ENCODE peak calls at places on chromosome X, in nine cellular contexts. P is uterus; A is myocyte; S is SJSA1; R is NCI-H1105; J is CD8-positive, alpha-beta memory T cell; H is naive B cell; V is stimulated activated CD8-positive, alpha-beta memory T cell treated with anti-CD3 and anti-CD28 coated beads, Interleukin-7, amount 100 ng/mL, for 1 hour; C is NCI-H1417 treated with DMSO at 0.1 percent for 48 hours. Q is an unnamed sample.
A peak's percentile ranks its signal among the peaks of the same experiment; 100 is the strongest.

GRCh38 chrX:50691820-50692219 is 122.2 kb downstream of the SHROOM4 start:
- DNase-seq in R (peak; percentile 4), A (peak; percentile 15), J (no peak), V (no peak), H (peak; percentile 20), C (no peak), S (no peak), P (no peak), Q (peak; percentile 4)

GRCh38 chrX:28158019-28158777 is 176.9 kb upstream of the DCAF8L1 start:
- DNase-seq in A (no peak), J (no peak), V (no peak), R (no peak), S (no peak), C (no peak), P (no peak), H (no peak), Q (no peak)

GRCh38 chrX:3717742-3718420 is 4.4 kb upstream of the PRKX start:
- DNase-seq in A (no peak), S (no peak), C (no peak), V (no peak), R (no peak), P (no peak), H (no peak), J (no peak), Q (no peak)

GRCh38 chrX:42519666-42520231 is 258.2 kb downstream of the PPP1R2C start:
- DNase-seq in A (peak; percentile 9), V (no peak), P (no peak), J (no peak), C (no peak), H (no peak), S (no peak), R (no peak), Q (peak; percentile 3)

GRCh38 chrX:122934131-122934530 is 249.9 kb upstream of the GRIA3 start:
- DNase-seq in V (no peak), H (no peak), P (no peak), J (no peak), A (no peak), C (no peak), S (no peak), R (no peak), Q (no peak)

GRCh38 chrX:139560221-139560620 is 29.7 kb downstream of the F9 start:
- DNase-seq in A (peak; percentile 9), V (no peak), C (no peak), J (no peak), H (no peak), P (no peak), R (no peak), S (no peak), Q (peak; percentile 37)

GRCh38 chrX:133676344-133677122 is 261.2 kb upstream of the GPC4 start:
- DNase-seq in J (no peak), A (no peak), R (peak; percentile 86), V (no peak), C (peak; percentile 37), S (no peak), P (no peak), H (no peak), Q (no peak)

GRCh38 chrX:136273986-136274385 is 22.8 kb upstream of the MAP7D3 start:
- DNase-seq in C (peak; percentile 10), S (no peak), P (no peak), H (no peak), J (no peak), V (no peak), A (no peak), R (peak; percentile 73), Q (no peak)

GRCh38 chrX:3939967-3940610 is 226.6 kb upstream of the PRKX start:
- DNase-seq in V (no peak), A (peak; percentile 10), H (peak; percentile 3), R (no peak), C (no peak), S (no peak), J (no peak), P (no peak), Q (peak; percentile 8)

GRCh38 chrX:9465380-9466114 is 689 bp downstream of the TBL1X start:
- DNase-seq in V (no peak), H (peak; percentile 36), P (peak; percentile 17), C (no peak), R (no peak), A (peak; percentile 13), J (no peak), S (no peak), Q (peak; percentile 2)

GRCh38 chrX:285076-285677 is 4.0 kb downstream of the PLCXD1 start:
- DNase-seq in H (no peak), R (no peak), J (no peak), C (no peak), S (no peak), V (no peak), P (no peak), A (no peak), Q (no peak)

GRCh38 chrX:108664701-108665100 is 71.7 kb downstream of the IRS4 start:
- DNase-seq in V (no peak), P (no peak), R (no peak), S (no peak), J (no peak), H (no peak), A (no peak), C (no peak), Q (no peak)

GRCh38 chrX:31126205-31126604 is 54.4 kb upstream of the FTHL17 start:
- DNase-seq in S (peak; percentile 43), P (no peak), V (no peak), A (peak; percentile 36), H (no peak), J (no peak), C (no peak), R (no peak), Q (peak; percentile 63)

GRCh38 chrX:27619975-27620374 is 29.8 kb downstream of the DCAF8L2 start:
- DNase-seq in A (no peak), C (no peak), P (no peak), J (no peak), R (no peak), S (no peak), H (no peak), V (no peak), Q (no peak)

GRCh38 chrX:101550362-101550761 is at the start of gene ARMCX1:
- DNase-seq in J (no peak), A (peak; percentile 91), C (peak; percentile 2), S (peak; percentile 59), R (peak; percentile 60), H (no peak), P (peak; percentile 71), V (no peak), Q (peak; percentile 90)

GRCh38 chrX:104488811-104489210 is 77.2 kb upstream of the IL1RAPL2 start:
- DNase-seq in H (no peak), A (no peak), R (no peak), V (no peak), P (no peak), J (no peak), S (no peak), C (no peak), Q (no peak)

GRCh38 chrX:42093756-42094155 is 170.4 kb upstream of the CASK start:
- DNase-seq in P (no peak), V (no peak), H (no peak), C (no peak), A (no peak), R (no peak), J (no peak), S (peak; percentile 36), Q (no peak)

GRCh38 chrX:75038925-75039324 is 113.7 kb upstream of the NEXMIF start:
- DNase-seq in V (no peak), S (no peak), J (no peak), A (peak; percentile 4), C (no peak), H (no peak), R (no peak), P (no peak), Q (peak; percentile 1)

GRCh38 chrX:55220119-55220794 is at the start of gene PAGE5:
- DNase-seq in S (no peak), V (no peak), C (no peak), H (no peak), J (no peak), R (no peak), P (no peak), A (no peak), Q (no peak)

GRCh38 chrX:110258552-110258951 is 59.3 kb downstream of the AMMECR1 start:
- DNase-seq in R (no peak), A (no peak), P (no peak), V (no peak), S (no peak), C (no peak), J (no peak), H (no peak), Q (peak; percentile 38)

GRCh38 chrX:70133303-70134115 is at the start of gene IGBP1:
- DNase-seq in C (peak; percentile 70), V (peak; percentile 37), S (peak; percentile 86), A (peak; percentile 86), J (peak; percentile 63), H (peak; percentile 78), R (peak; percentile 74), P (peak; percentile 75), Q (peak; percentile 84)

GRCh38 chrX:134688839-134689238 is 30.6 kb upstream of the PLAC1 start:
- DNase-seq in R (no peak), H (no peak), A (no peak), S (no peak), J (no peak), P (no peak), V (no peak), C (no peak), Q (peak; percentile 61)

GRCh38 chrX:40402771-40403533 is 177.8 kb upstream of the ATP6AP2 start:
- DNase-seq in C (no peak), H (no peak), J (no peak), S (peak; percentile 58), V (no peak), P (peak; percentile 48), A (no peak), R (no peak), Q (peak; percentile 8)

GRCh38 chrX:132622130-132622529 is 133.3 kb upstream of the MBNL3 start:
- DNase-seq in R (no peak), S (peak; percentile 37), A (no peak), V (no peak), P (no peak), H (no peak), J (no peak), C (no peak), Q (peak; percentile 26)

GRCh38 chrX:111338095-111338698 is 67.9 kb upstream of the CAPN6 start:
- DNase-seq in S (no peak), A (no peak), V (no peak), C (no peak), H (no peak), R (no peak), J (no peak), P (no peak), Q (no peak)

GRCh38 chrX:152821145-152821765 is 9.3 kb downstream of the CETN2 start:
- DNase-seq in S (peak; percentile 46), V (no peak), H (no peak), C (no peak), J (no peak), P (no peak), A (peak; percentile 33), R (peak; percentile 52), Q (no peak)

GRCh38 chrX:130083107-130083490 is 27.2 kb downstream of the ELF4 start:
- DNase-seq in A (no peak), R (no peak), J (no peak), V (no peak), C (no peak), P (no peak), H (no peak), S (peak; percentile 47), Q (no peak)

GRCh38 chrX:9955506-9955905 is 11.7 kb upstream of the CLDN34 start:
- DNase-seq in S (no peak), R (no peak), H (no peak), A (no peak), V (no peak), J (no peak), C (no peak), P (no peak), Q (no peak)

GRCh38 chrX:74349387-74349786 is 45.4 kb downstream of the ZCCHC13 start:
- DNase-seq in C (no peak), R (no peak), P (no peak), H (no peak), A (no peak), S (peak; percentile 40), V (no peak), J (no peak), Q (peak; percentile 39)

GRCh38 chrX:102154218-102154860 is 1.4 kb downstream of the BEX5 start:
- DNase-seq in J (no peak), H (no peak), A (no peak), S (no peak), P (no peak), V (no peak), C (no peak), R (peak; percentile 24), Q (no peak)

GRCh38 chrX:73581002-73581628 is 18.1 kb downstream of the CHIC1 start:
- DNase-seq in V (no peak), C (no peak), J (no peak), P (no peak), R (no peak), A (no peak), S (no peak), H (no peak), Q (peak; percentile 29)

Q was measured in LHCN-M2.